ENCODE peak calls at places on chromosomes 1 and 21, in seven cellular contexts. C is nucleus accumbens, L is Caki2, N is NCI-H1105 treated with DMSO at 0.1 percent for 48 hours, G is ecto neural progenitor cell, P is HFFc6, E is AG09309. R is an unnamed sample.

GRCh38 chr1:79815115-79815514 is 808.6 kb upstream of the ADGRL4 start:
- DNase-seq in C (no peak), L (no peak), N (no peak), G (no peak), P (peak; percentile 31), E (no peak), R (no peak)

GRCh38 chr1:225941220-225941948 is at the start of gene LEFTY2:
- DNase-seq in C (no peak), L (no peak), N (no peak), G (no peak), P (no peak), E (no peak), R (no peak)

GRCh38 chr1:230220907-230221306 is 153.9 kb downstream of the GALNT2 start:
- DNase-seq in C (no peak), L (no peak), N (no peak), G (no peak), P (no peak), E (no peak), R (no peak)

GRCh38 chr1:31672988-31673387 is 28.3 kb upstream of the PEF1 start:
- DNase-seq in C (no peak), L (no peak), N (no peak), G (no peak), P (no peak), E (no peak), R (no peak)

GRCh38 chr1:88877382-88877825 is 14.0 kb downstream of the GTF2B start:
- DNase-seq in C (no peak), L (no peak), N (peak; percentile 41), G (no peak), P (peak; percentile 28), E (no peak), R (peak; percentile 19)

GRCh38 chr1:205849619-205850355 is at the start of gene PM20D1:
- DNase-seq in C (no peak), L (no peak), N (no peak), G (no peak), P (no peak), E (no peak), R (peak; percentile 90)

GRCh38 chr1:15579683-15580047 is 5.2 kb downstream of the AGMAT start:
- DNase-seq in C (no peak), L (no peak), N (no peak), G (no peak), P (no peak), E (no peak), R (no peak)

GRCh38 chr1:119010201-119010600 is 22.1 kb upstream of the TBX15 start:
- DNase-seq in C (no peak), L (no peak), N (no peak), G (no peak), P (peak; percentile 32), E (no peak), R (no peak)

GRCh38 chr21:43645414-43645891 is 13.8 kb downstream of the HSF2BP start:
- DNase-seq in C (no peak), L (peak; percentile 59), N (no peak), G (no peak), P (peak; percentile 67), E (peak; percentile 55), R (peak; percentile 62)

GRCh38 chr1:16615253-16616252 is 2.2 kb upstream of the NBPF1 start:
- DNase-seq in C (no peak), L (no peak), N (no peak), G (peak; percentile 59), P (no peak), E (no peak), R (no peak)

GRCh38 chr1:187474266-187474665 is 645.5 kb downstream of the PLA2G4A start:
- DNase-seq in C (no peak), L (no peak), N (peak; percentile 28), G (no peak), P (no peak), E (no peak), R (no peak)

GRCh38 chr1:227929746-227930472 is 17.8 kb downstream of the WNT9A start:
- DNase-seq in C (no peak), L (no peak), N (no peak), G (no peak), P (no peak), E (no peak), R (no peak)

GRCh38 chr1:87330201-87330953 is 1.7 kb downstream of the LMO4 start:
- DNase-seq in C (no peak), L (peak; percentile 23), N (peak; percentile 53), G (peak; percentile 60), P (no peak), E (no peak), R (peak; percentile 60)

GRCh38 chr1:212838145-212838544 is 9.3 kb downstream of the SPATA45 start:
- DNase-seq in C (no peak), L (no peak), N (no peak), G (no peak), P (no peak), E (no peak), R (no peak)

GRCh38 chr1:102105931-102106550 is 109.3 kb upstream of the OLFM3 start:
- DNase-seq in C (no peak), L (no peak), N (no peak), G (no peak), P (no peak), E (no peak), R (no peak)

GRCh38 chr1:236280438-236281285 is 1.1 kb downstream of the ERO1B start:
- DNase-seq in C (no peak), L (peak; percentile 4), N (peak; percentile 80), G (peak; percentile 52), P (no peak), E (no peak), R (no peak)

GRCh38 chr1:22738069-22738435 is 27.4 kb downstream of the EPHB2 start:
- DNase-seq in C (no peak), L (no peak), N (no peak), G (no peak), P (no peak), E (no peak), R (no peak)

GRCh38 chr1:22711591-22712501 is 1.2 kb downstream of the EPHB2 start:
- DNase-seq in C (no peak), L (no peak), N (no peak), G (peak; percentile 60), P (no peak), E (no peak), R (no peak)

GRCh38 chr1:150576794-150577556 is 2.4 kb downstream of the MCL1 start:
- DNase-seq in C (no peak), L (no peak), N (no peak), G (no peak), P (no peak), E (no peak), R (no peak)

GRCh38 chr1:152725261-152725660 is 17.3 kb downstream of the LCE4A start:
- DNase-seq in C (no peak), L (no peak), N (no peak), G (no peak), P (no peak), E (no peak), R (no peak)

GRCh38 chr21:44512496-44513388 is 27.3 kb downstream of the KRTAP10-1 start:
- DNase-seq in C (no peak), L (no peak), N (no peak), G (no peak), P (no peak), E (no peak), R (no peak)

GRCh38 chr1:230976825-230977747 is 1.6 kb downstream of the TTC13 start:
- DNase-seq in C (no peak), L (no peak), N (no peak), G (no peak), P (no peak), E (no peak), R (no peak)

GRCh38 chr1:43272161-43272560 is 2.4 kb downstream of the TMEM125 start:
- DNase-seq in C (no peak), L (no peak), N (no peak), G (peak; percentile 41), P (no peak), E (no peak), R (peak; percentile 91)

GRCh38 chr1:43349594-43350306 is 9.0 kb upstream of the CDC20 start:
- DNase-seq in C (no peak), L (peak; percentile 61), N (no peak), G (no peak), P (peak; percentile 57), E (no peak), R (no peak)

GRCh38 chr1:11711490-11711889 is 20.0 kb downstream of the DRAXIN start:
- DNase-seq in C (no peak), L (no peak), N (no peak), G (no peak), P (no peak), E (no peak), R (no peak)

GRCh38 chr1:211258310-211258755 is 833 bp upstream of the RCOR3 start:
- DNase-seq in C (peak; percentile 20), L (peak; percentile 69), N (peak; percentile 84), G (peak; percentile 77), P (peak; percentile 67), E (no peak), R (peak; percentile 78)

GRCh38 chr1:42966688-42967609 is 8.3 kb upstream of the SLC2A1 start:
- DNase-seq in C (peak; percentile 65), L (peak; percentile 94), N (peak; percentile 83), G (no peak), P (peak; percentile 89), E (peak; percentile 84), R (no peak)

GRCh38 chr1:37765937-37766664 is 1.2 kb upstream of the EPHA10 start:
- DNase-seq in C (no peak), L (no peak), N (peak; percentile 40), G (peak; percentile 45), P (no peak), E (no peak), R (no peak)